ENCODE peak calls at places on chromosome 4, in seven cellular contexts. T is CD8-positive, alpha-beta memory T cell; R is stimulated activated effector memory CD8-positive, alpha-beta T cell treated with anti-CD3 and anti-CD28 coated beads, Interleukin-12 subunit alpha, Interleukin-12 subunit beta, amount 100 ng/mL, for 72 hours; A is lower leg skin; K is sciatic nerve; S is progenitor cell of endocrine pancreas; O is H7. X is an unnamed sample.

GRCh38 chr4:53997901-53998300 is 66.5 kb downstream of the CHIC2 start:
- DNase-seq in K (no peak), O (no peak), A (no peak), S (no peak), R (no peak), T (no peak), X (no peak)

GRCh38 chr4:188781655-188782054 is 642.4 kb downstream of the TRIML1 start:
- DNase-seq in S (no peak), A (no peak), R (no peak), O (peak), K (no peak), T (no peak), X (no peak)

GRCh38 chr4:41236046-41236445 is 20.7 kb upstream of the UCHL1 start:
- DNase-seq in A (no peak), K (no peak), R (no peak), S (no peak), T (no peak), O (no peak), X (no peak)

GRCh38 chr4:173357939-173358338 is 12.8 kb upstream of the SAP30 start:
- DNase-seq in A (no peak), R (no peak), S (no peak), K (no peak), O (no peak), T (no peak), X (no peak)

GRCh38 chr4:186144596-186145569 is 40.4 kb downstream of the FAM149A start:
- DNase-seq in K (peak), R (no peak), O (peak), S (peak), T (no peak), A (peak), X (no peak)

GRCh38 chr4:6989331-6989923 is 53.7 kb upstream of the TADA2B start:
- DNase-seq in O (no peak), K (no peak), A (no peak), T (no peak), R (no peak), S (no peak), X (no peak)

GRCh38 chr4:1746919-1747602 is 25.7 kb downstream of the TACC3 start:
- DNase-seq in S (no peak), T (no peak), O (no peak), R (no peak), A (no peak), K (no peak), X (no peak)

GRCh38 chr4:47926667-47927258 is 12.4 kb upstream of the NFXL1 start:
- DNase-seq in T (peak), R (peak), K (peak), A (no peak), S (peak), O (peak), X (no peak)

GRCh38 chr4:168879178-168879577 is 130.9 kb downstream of the CBR4 start:
- DNase-seq in S (no peak), A (no peak), O (no peak), T (no peak), K (no peak), R (no peak), X (no peak)

GRCh38 chr4:113003841-113004240 is 45.6 kb upstream of the ANK2 start:
- DNase-seq in K (no peak), R (no peak), A (no peak), O (no peak), S (no peak), T (no peak), X (no peak)

X was measured in mesenteric fat pad.